ENCODE peak calls at places on chromosomes 7 and 10, in six cellular contexts. T is ovary, B is lower leg skin, Q is HCT116, P is transverse colon, Y is A549. G is an unnamed sample.

GRCh38 chr7:51309361-51310130 is 7.1 kb downstream of the COBL start:
- DNase-seq in B (no peak), P (no peak), Y (no peak), Q (no peak), T (no peak), G (no peak)

GRCh38 chr7:116526897-116527296 is 2.1 kb downstream of the CAV1 start:
- DNase-seq in T (no peak), Q (no peak), Y (no peak), P (no peak), B (no peak), G (no peak)

GRCh38 chr7:65251851-65252620 is 121.6 kb upstream of the ZNF92 start:
- DNase-seq in Q (peak; percentile 71), Y (peak; percentile 63), P (no peak), T (peak; percentile 63), B (peak; percentile 84), G (peak; percentile 14)

GRCh38 chr7:32378991-32379390 is 111.2 kb downstream of the LSM5 start:
- DNase-seq in P (no peak), B (no peak), Y (no peak), T (no peak), Q (no peak), G (no peak)

GRCh38 chr7:118158766-118159165 is 25.2 kb upstream of the LSM8 start:
- DNase-seq in B (no peak), P (no peak), Q (peak; percentile 39), Y (no peak), T (no peak), G (no peak)

GRCh38 chr7:117399820-117400422 is 27.4 kb downstream of the ASZ1 start:
- DNase-seq in B (no peak), P (no peak), T (no peak), Y (peak; percentile 10), Q (no peak), G (no peak)

GRCh38 chr10:821322-821721 is 110.2 kb downstream of the LARP4B start:
- DNase-seq in T (no peak), P (no peak), B (no peak), Y (no peak), Q (no peak), G (no peak)

GRCh38 chr7:97982647-97983046 is 7.3 kb downstream of the OCM2 start:
- DNase-seq in Q (no peak), Y (no peak), P (no peak), T (no peak), B (no peak), G (no peak)

GRCh38 chr7:149854611-149855367 is 16.6 kb downstream of the ZNF862 start:
- DNase-seq in P (peak; percentile 71), Y (no peak), B (no peak), Q (peak; percentile 36), T (peak; percentile 77), G (peak; percentile 79)

GRCh38 chr10:59000162-59000825 is 176.1 kb upstream of the PHYHIPL start:
- DNase-seq in T (no peak), B (no peak), Q (no peak), P (no peak), Y (no peak), G (no peak)

GRCh38 chr10:49767752-49768151 is 5.6 kb upstream of the OGDHL start:
- DNase-seq in T (no peak), B (no peak), Q (no peak), Y (no peak), P (no peak), G (no peak)

GRCh38 chr10:3889961-3890522 is 105.0 kb upstream of the KLF6 start:
- DNase-seq in T (no peak), Y (peak; percentile 30), Q (peak; percentile 94), P (no peak), B (no peak), G (no peak)

GRCh38 chr10:3886666-3887251 is 101.8 kb upstream of the KLF6 start:
- DNase-seq in T (peak; percentile 47), Q (no peak), P (no peak), B (no peak), Y (peak; percentile 68), G (no peak)

GRCh38 chr10:3887404-3887803 is 102.4 kb upstream of the KLF6 start:
- DNase-seq in P (no peak), T (no peak), Y (no peak), B (no peak), Q (no peak), G (no peak)

GRCh38 chr10:3886191-3886590 is 101.2 kb upstream of the KLF6 start:
- DNase-seq in Y (peak; percentile 87), P (no peak), Q (no peak), B (no peak), T (peak; percentile 66), G (no peak)

GRCh38 chr10:3887885-3888476 is 103.0 kb upstream of the KLF6 start:
- DNase-seq in T (no peak), B (peak; percentile 92), Y (peak; percentile 47), Q (no peak), P (peak; percentile 44), G (peak; percentile 30)
- TF ChIP-seq POLR2A in T (no peak), B (no peak), Y (no peak), Q (no peak), P (no peak), G (no peak)

DNA sequence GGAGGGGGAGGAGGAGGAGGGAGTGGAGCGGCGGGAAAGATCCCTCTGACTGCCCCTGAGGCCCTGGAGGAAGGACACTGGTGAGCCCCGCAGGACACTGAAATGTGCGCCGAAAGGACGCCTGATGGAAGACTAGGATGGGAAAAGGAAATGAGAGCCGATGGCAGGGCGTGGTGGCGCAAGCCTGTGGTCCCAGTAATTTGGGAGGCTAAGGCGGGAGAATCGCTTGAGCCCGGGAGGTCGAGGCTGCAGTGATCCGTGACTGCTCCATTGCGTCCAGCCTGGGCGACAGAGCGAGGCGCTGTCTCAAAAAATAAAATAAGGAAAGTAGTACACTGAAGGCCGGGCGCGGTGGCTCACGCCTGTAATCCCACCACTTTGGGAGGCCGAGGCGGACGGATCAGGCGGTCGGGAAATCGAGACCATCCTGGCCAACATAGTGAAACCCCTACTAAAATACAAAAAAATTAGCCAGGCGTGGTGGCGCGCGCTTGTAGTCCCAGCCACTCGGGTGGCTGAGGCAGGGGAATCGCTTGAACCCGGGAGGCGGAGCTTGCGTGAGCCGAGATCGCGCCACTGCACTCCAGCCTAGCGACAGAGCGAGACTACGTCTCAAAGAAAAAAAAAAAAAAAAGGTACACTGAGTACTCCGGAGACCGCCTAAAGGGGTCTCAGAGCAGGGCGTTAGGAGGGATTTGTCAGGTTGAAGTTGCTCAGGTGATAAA is 561 bp upstream of the HNRNPF start:
- DNase-seq in P (peak; percentile 69), T (no peak), B (no peak), Y (no peak), Q (no peak), G (no peak)
- TF ChIP-seq POLR2A in P (peak; percentile 68), T (no peak), B (no peak), Y (peak; percentile 44), Q (peak; percentile 60), G (no peak)

GRCh38 chr10:131899695-131900349 is 986 bp upstream of the PPP2R2D start:
- DNase-seq in B (no peak), T (peak; percentile 21), P (no peak), Y (peak; percentile 72), Q (no peak), G (no peak)
- TF ChIP-seq POLR2A in B (no peak), T (no peak), P (no peak), Y (no peak), Q (no peak), G (no peak)

DNA sequence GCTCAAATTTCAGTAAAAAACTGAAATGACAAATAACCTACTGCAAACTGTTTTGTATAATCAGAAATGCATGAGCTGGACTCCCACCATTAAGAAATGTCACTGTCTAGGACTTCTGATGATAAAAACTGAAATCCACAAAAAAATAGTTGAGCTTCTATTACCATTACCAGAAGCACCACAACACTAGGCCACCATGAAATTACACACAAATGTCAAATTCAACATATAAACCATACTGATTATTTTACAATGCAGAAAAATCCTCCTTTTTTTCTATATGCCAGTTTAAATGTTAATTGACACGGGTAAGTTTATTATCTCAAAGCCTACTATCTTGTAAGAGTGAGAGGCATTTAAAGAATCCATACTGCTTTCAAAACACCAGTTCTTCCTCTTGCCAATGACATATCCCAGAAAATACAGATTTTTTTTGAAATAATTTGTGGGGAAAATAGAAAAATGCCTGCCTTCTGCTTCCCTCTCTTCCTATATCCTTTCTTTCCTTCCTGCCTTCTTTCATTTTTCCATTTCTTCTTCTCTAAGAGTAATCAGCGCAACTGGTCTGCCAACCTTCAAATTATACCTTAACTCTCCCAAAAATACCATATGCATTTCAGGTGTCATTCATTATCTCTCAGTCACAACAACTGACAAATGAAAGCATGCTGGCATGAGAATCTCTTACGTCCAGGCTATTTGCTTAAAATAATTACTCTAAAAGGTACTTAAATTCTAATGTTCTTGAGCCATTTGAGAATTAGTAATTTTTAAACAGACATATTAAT is 12.3 kb downstream of the PDK4 start:
- DNase-seq in T (no peak), P (no peak), B (no peak), Y (no peak), Q (no peak), G (no peak)
- TF ChIP-seq POLR2A in T (no peak), P (peak; percentile 9), B (no peak), Y (no peak), Q (no peak), G (no peak)

GRCh38 chr10:132676193-132676891 is 109.6 kb downstream of the NKX6-2 start:
- DNase-seq in P (no peak), Y (no peak), T (peak; percentile 17), Q (no peak), B (peak; percentile 66), G (no peak)
- TF ChIP-seq POLR2A in P (no peak), Y (no peak), T (no peak), Q (no peak), B (no peak), G (no peak)

G was measured in prostate gland.